ENCODE peak calls at places on chromosomes 13 and 19, in seven cellular contexts. A is psoas muscle; M is CD4-positive, alpha-beta memory T cell; Z is pancreas; P is HCT116; I is CD8-positive, alpha-beta T cell; Y is osteoblast. J is an unnamed sample. For H3K4me1, the result is how much of the 10 kb centered on the place peaks cover.

GRCh38 chr19:12983561-12984142 is 11.6 kb upstream of the NFIX start:
- DNase-seq in A (peak), M (peak), Z (peak), P (peak), I (peak), Y (peak), J (peak)

GRCh38 chr13:75415720-75416119 is 66.2 kb downstream of the TBC1D4 start:
- DNase-seq in A (no peak), M (no peak), Z (no peak), P (no peak), I (no peak), Y (peak), J (no peak)

GRCh38 chr19:12937243-12938053 is 961 bp upstream of the CALR start:
- DNase-seq in A (no peak), M (no peak), Z (no peak), P (no peak), I (peak), Y (peak), J (no peak)

GRCh38 chr13:112619730-112620639 is 32.0 kb upstream of the TUBGCP3 start:
- DNase-seq in A (no peak), M (no peak), Z (no peak), P (peak), I (no peak), Y (no peak), J (no peak)

GRCh38 chr13:49240017-49240416 is 7.7 kb upstream of the CDADC1 start:
- DNase-seq in A (no peak), M (no peak), Z (no peak), P (peak), I (peak), Y (no peak), J (no peak)

GRCh38 chr13:24215732-24216131 is 55.2 kb downstream of the SPATA13 start:
- DNase-seq in A (no peak), M (no peak), Z (no peak), P (no peak), I (no peak), Y (no peak), J (no peak)

GRCh38 chr13:30792257-30793000 is 57.1 kb downstream of the ALOX5AP start:
- DNase-seq in A (peak), M (no peak), Z (peak), P (peak), I (no peak), Y (peak), J (peak)

GRCh38 chr13:50708461-50708860 is 135.0 kb downstream of the DLEU7 start:
- DNase-seq in A (no peak), M (no peak), Z (no peak), P (no peak), I (no peak), Y (no peak), J (no peak)

GRCh38 chr13:27679396-27679795 is 57.7 kb downstream of the POLR1D start:
- DNase-seq in A (no peak), M (no peak), Z (no peak), P (no peak), I (no peak), Y (no peak), J (no peak)

DNA sequence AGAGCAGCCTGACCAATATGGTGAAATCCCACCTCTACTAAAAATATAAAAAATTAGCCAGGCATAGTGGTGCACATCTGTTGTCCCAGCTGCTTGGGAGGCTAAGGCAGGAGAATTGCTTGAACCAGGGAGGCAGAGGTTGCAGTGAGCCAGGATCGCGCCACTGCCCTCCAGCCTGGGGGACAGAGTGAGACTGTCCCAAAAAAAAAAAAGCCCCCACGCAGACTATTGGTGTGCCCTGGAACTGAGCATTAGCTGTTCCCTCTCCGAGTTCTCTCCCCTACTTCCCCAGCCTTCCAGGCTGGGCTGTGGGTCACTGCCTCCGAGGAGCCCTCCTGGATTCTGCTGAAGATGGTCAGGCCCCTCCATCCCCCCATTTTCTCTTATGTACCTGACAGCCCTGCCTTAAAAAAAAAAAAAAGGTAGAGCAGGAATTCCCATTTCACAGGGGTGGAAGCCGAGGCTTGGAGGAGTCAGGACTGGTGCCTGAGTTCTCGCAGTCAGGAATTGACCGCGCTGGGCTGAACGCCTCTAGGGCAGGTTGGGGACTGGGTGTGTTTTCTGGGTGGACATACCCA is 1.9 kb downstream of the ADAT3 start:
- DNase-seq in A (no peak), M (no peak), Z (no peak), P (no peak), I (no peak), Y (no peak), J (no peak)
- H3K4me1 ChIP-seq in A (under half), M (under half), Z (under half), P (under half), I (under half), Y (under half), J (under half)

DNA sequence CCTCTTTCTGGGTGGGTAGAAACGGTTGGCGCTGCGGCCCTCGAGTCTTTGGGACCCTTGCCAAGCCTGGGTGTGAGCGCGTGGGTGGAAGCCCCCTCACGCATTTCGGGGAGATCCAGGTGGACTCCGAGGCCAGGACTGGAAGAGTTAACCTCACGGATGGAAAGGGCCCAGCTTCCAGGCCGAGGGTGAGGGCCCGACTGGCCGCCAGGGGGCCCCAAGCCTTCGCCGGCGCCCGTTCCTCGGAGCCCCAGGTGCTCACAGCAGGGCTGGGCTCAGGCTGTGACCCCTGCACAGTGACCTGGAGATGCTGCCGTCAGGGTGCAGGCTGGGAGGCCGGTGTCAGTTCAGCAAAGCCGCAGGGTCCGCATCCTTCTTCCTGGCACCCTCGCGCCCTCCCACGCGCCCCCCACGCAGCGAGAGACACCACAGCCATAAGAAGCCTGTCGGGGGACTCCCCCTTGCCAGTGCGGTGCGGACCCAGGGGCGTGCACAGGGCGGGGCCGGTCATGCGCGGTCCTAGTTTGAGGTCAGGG is 34.2 kb upstream of the TMEM255B start:
- DNase-seq in A (peak), M (peak), Z (peak), P (peak), I (peak), Y (peak), J (peak)
- H3K4me3 ChIP-seq in A (peak), M (peak), Z (peak), P (no peak), I (peak), Y (peak), J (peak)

GRCh38 chr13:21673592-21674270 is 2.9 kb downstream of the FGF9 start:
- DNase-seq in A (peak), M (peak), Z (peak), P (no peak), I (peak), Y (peak), J (no peak)

GRCh38 chr13:21674271-21675009 is 3.6 kb downstream of the FGF9 start:
- DNase-seq in A (peak), M (no peak), Z (peak), P (no peak), I (no peak), Y (peak), J (no peak)

GRCh38 chr13:21675095-21676007 is 4.5 kb downstream of the FGF9 start:
- DNase-seq in A (peak), M (peak), Z (peak), P (no peak), I (peak), Y (peak), J (no peak)

GRCh38 chr13:21677075-21677628 is 6.3 kb downstream of the FGF9 start:
- DNase-seq in A (no peak), M (no peak), Z (no peak), P (no peak), I (no peak), Y (no peak), J (no peak)

DNA sequence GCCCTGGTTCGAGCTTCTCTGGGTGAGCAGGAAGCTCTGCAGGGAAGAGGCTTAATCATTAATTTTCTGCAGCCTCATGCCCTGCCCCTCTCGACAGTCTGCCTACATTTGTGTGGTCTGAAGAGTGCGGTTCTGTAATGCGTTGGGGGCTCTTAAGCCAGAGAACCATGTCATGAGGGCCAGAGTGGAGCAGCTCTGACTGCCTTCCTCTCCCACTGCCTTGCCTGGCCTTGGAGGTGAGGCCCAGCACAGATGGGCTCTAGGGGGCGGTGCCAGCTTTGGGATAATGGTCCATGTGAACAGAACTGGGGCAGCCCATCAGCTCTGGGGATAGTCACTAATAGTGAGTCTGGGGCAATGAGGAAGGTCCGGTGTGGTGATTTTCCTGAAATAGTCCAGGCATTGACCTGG is 5.7 kb downstream of the FGF9 start:
- DNase-seq in A (no peak), M (no peak), Z (no peak), P (no peak), I (peak), Y (peak), J (no peak)
- H3K4me1 ChIP-seq in A (under half), M (under half), Z (under half), P (under half), I (under half), Y (under half), J (under half)

DNA sequence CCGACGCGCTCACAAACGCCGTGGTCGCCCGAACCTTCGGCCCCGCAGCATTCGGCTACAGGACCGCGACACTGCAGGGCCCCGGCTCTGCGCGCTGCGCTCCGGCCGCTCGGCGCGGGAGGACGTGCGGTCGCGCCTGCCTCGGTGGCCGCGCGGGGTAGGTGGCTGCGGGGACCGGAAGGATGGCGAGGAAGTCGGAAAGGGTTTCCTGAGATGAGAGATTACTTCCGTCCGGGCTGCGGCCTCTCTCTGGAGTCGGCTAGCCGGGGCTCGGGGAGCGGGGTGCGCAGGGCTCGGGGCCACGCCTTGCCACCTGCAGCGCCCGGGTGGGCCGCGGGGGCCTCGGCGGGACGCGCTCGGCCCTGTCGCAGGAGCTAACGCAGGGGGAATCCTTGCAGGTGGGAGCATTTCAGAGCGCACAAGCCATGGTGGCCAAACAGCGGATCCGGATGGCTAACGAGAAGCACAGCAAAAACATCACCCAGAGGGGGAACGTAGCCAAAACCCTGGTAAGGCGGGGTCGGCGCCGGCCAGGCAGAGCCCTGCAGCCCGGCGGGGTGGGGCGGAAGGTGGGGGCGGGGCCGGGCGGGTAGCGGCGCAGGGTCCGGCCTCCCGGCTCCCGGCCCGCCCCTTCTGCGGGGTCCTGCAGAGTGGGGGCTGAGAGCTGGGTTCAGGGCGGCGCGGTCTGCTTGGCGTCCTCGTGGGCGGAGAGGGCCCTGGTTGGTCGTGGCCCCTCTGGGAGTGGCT is at the start of gene SERP2:
- DNase-seq in A (peak), M (no peak), Z (peak), P (no peak), I (no peak), Y (peak), J (no peak)
- H3K4me3 ChIP-seq in A (peak), M (no peak), Z (peak), P (no peak), I (no peak), Y (peak), J (peak)

GRCh38 chr13:80348750-80349149 is 7.8 kb upstream of the SPRY2 start:
- DNase-seq in A (no peak), M (no peak), Z (no peak), P (no peak), I (no peak), Y (no peak), J (no peak)

GRCh38 chr13:80348308-80348707 is 7.4 kb upstream of the SPRY2 start:
- DNase-seq in A (no peak), M (no peak), Z (no peak), P (no peak), I (no peak), Y (no peak), J (no peak)

GRCh38 chr13:80342541-80343371 is 1.8 kb upstream of the SPRY2 start:
- DNase-seq in A (peak), M (no peak), Z (peak), P (no peak), I (peak), Y (peak), J (no peak)

GRCh38 chr13:80341771-80342271 is 895 bp upstream of the SPRY2 start:
- DNase-seq in A (peak), M (no peak), Z (peak), P (no peak), I (no peak), Y (peak), J (no peak)

GRCh38 chr13:80345771-80346510 is 5.0 kb upstream of the SPRY2 start:
- DNase-seq in A (peak), M (no peak), Z (no peak), P (no peak), I (no peak), Y (no peak), J (no peak)
- H3K4me1 ChIP-seq in A (under half), M (under half), Z (under half), P (under half), I (under half), Y (under half), J (under half)

GRCh38 chr13:110645750-110646149 is 30.4 kb downstream of the NAXD start:
- DNase-seq in A (no peak), M (no peak), Z (no peak), P (no peak), I (no peak), Y (no peak), J (no peak)

GRCh38 chr13:110643768-110644421 is 28.6 kb downstream of the NAXD start:
- DNase-seq in A (no peak), M (no peak), Z (no peak), P (no peak), I (no peak), Y (no peak), J (no peak)

GRCh38 chr13:110643324-110643723 is 28.0 kb downstream of the NAXD start:
- DNase-seq in A (no peak), M (no peak), Z (no peak), P (no peak), I (no peak), Y (no peak), J (no peak)

GRCh38 chr13:110646442-110647364 is 31.4 kb downstream of the NAXD start:
- DNase-seq in A (peak), M (no peak), Z (no peak), P (no peak), I (no peak), Y (no peak), J (no peak)

GRCh38 chr13:110644892-110645521 is 29.7 kb downstream of the NAXD start:
- DNase-seq in A (peak), M (peak), Z (no peak), P (no peak), I (peak), Y (peak), J (peak)
- H3K4me3 ChIP-seq in A (no peak), M (no peak), Z (no peak), P (no peak), I (no peak), Y (no peak), J (no peak)

GRCh38 chr19:42473686-42474085 is 30.9 kb upstream of the CXCL17 start:
- DNase-seq in A (no peak), M (no peak), Z (no peak), P (no peak), I (no peak), Y (no peak), J (peak)

GRCh38 chr19:42469311-42470239 is 26.8 kb upstream of the CXCL17 start:
- DNase-seq in A (no peak), M (no peak), Z (no peak), P (no peak), I (no peak), Y (peak), J (no peak)

GRCh38 chr19:42474743-42475142 is 32.0 kb upstream of the CXCL17 start:
- DNase-seq in A (no peak), M (no peak), Z (no peak), P (no peak), I (no peak), Y (no peak), J (no peak)

GRCh38 chr19:42472402-42473147 is 29.8 kb upstream of the CXCL17 start:
- DNase-seq in A (no peak), M (no peak), Z (no peak), P (no peak), I (no peak), Y (no peak), J (no peak)

DNA sequence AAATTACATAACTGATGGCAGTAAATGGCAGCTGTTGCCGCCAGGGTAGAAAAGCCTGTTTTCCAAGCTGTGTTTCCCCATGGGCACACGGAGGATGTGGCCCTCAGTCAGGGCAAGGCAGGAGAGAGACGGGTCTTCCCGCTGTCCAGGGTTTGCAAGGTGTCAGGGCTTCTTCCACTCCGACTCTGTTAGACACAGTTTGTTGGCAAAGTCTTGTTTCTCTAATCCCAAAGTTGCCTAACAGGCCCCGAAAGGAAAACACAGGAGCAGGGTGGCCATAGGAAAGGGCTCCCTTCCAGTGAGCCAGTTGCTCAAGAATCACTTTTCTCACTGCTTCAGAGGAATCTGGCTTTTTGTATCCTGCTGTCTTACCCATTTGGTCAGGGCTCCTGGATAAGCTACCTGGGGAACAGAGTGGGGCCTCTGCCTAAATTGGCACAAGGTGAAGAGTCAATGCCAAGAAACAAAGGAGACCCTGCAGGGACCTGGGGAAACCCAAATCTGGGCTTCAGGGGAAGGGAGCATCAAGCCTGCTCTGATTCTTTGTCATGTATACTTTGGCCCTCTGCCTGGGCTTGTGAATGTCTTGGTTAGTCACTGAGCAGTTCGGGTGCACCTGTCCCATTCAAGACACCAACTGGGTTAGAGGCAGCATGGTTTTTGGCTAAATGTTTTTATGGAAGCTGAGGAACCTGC is 29.0 kb upstream of the CXCL17 start:
- DNase-seq in A (no peak), M (no peak), Z (no peak), P (no peak), I (no peak), Y (no peak), J (no peak)
- H3K4me1 ChIP-seq in A (under half), M (under half), Z (under half), P (under half), I (under half), Y (under half), J (under half)

GRCh38 chr19:4399871-4400768 is at the start of gene SH3GL1:
- DNase-seq in A (peak), M (peak), Z (peak), P (peak), I (peak), Y (peak), J (peak)
- H3K4me3 ChIP-seq in A (peak), M (peak), Z (peak), P (peak), I (peak), Y (peak), J (peak)